ENCODE peak calls at places on chromosomes 4 and X, in ten cellular contexts. M is suprapubic skin, J is stomach, C is right lobe of liver, D is ovary, F is thyroid gland, R is vagina, Q is breast epithelium, P is tibial nerve, K is spleen. S is an unnamed sample. For H3K9me3, the result is how much of the 10 kb centered on the place peaks cover.

GRCh38 chr4:43564601-43565000 is 672.1 kb downstream of the GRXCR1 start:
- DNase-seq in P (no peak), Q (no peak), M (no peak), D (no peak), C (no peak), F (no peak), R (no peak), K (no peak), J (no peak), S (no peak)

GRCh38 chr4:185811509-185812364 is at the start of gene SORBS2:
- DNase-seq in K (peak), Q (peak), D (no peak), M (no peak), F (peak), P (no peak), J (peak), R (no peak), C (peak), S (no peak)

GRCh38 chr4:132614682-132615081 is 534.4 kb upstream of the PCDH10 start:
- DNase-seq in F (no peak), P (no peak), M (no peak), K (no peak), J (no peak), R (no peak), C (no peak), D (no peak), Q (no peak), S (no peak)

GRCh38 chrX:65731684-65732289 is 64.3 kb downstream of the MSN start:
- DNase-seq in R (no peak), C (no peak), F (no peak), P (no peak), K (no peak), J (no peak), M (no peak), D (no peak), Q (no peak), S (no peak)

GRCh38 chrX:105694839-105695238 is 127.5 kb upstream of the NRK start:
- DNase-seq in Q (no peak), R (no peak), P (no peak), J (no peak), K (no peak), M (no peak), D (no peak), C (no peak), F (no peak), S (no peak)

GRCh38 chr4:100190643-100191600 is 654 bp upstream of the DDIT4L start:
- DNase-seq in J (no peak), R (no peak), D (peak), Q (no peak), K (no peak), F (peak), C (no peak), M (no peak), P (no peak), S (no peak)

GRCh38 chr4:148737071-148737470 is 294.9 kb upstream of the NR3C2 start:
- DNase-seq in M (no peak), C (no peak), K (no peak), F (peak), R (no peak), P (no peak), J (no peak), Q (no peak), D (no peak), S (no peak)

GRCh38 chr4:25343671-25344070 is 31.1 kb downstream of the ZCCHC4 start:
- DNase-seq in F (no peak), C (no peak), R (no peak), P (no peak), J (no peak), Q (no peak), M (no peak), D (no peak), K (no peak), S (no peak)

GRCh38 chr4:145481164-145481941 is at the start of gene SMAD1:
- DNase-seq in M (peak), D (peak), J (peak), F (peak), R (no peak), Q (peak), P (peak), C (peak), K (peak), S (peak)

GRCh38 chr4:168220893-168221292 is 97.7 kb downstream of the DDX60 start:
- DNase-seq in F (no peak), D (no peak), K (no peak), Q (no peak), P (no peak), R (no peak), M (no peak), J (no peak), C (no peak), S (no peak)

GRCh38 chr4:89752932-89753598 is 83.9 kb downstream of the SNCA start:
- DNase-seq in Q (no peak), C (no peak), R (peak), M (peak), F (peak), P (no peak), D (peak), K (no peak), J (no peak), S (no peak)

GRCh38 chr4:127069675-127070074 is 563.1 kb upstream of the INTU start:
- DNase-seq in Q (no peak), C (no peak), R (no peak), P (no peak), M (no peak), D (no peak), J (no peak), K (no peak), F (no peak), S (no peak)

GRCh38 chrX:130172127-130172834 is 519 bp downstream of the RAB33A start:
- DNase-seq in Q (no peak), D (no peak), C (no peak), M (no peak), F (no peak), R (no peak), K (peak), P (no peak), J (no peak), S (no peak)

GRCh38 chr4:153517159-153517558 is 51.0 kb downstream of the TMEM131L start:
- DNase-seq in R (no peak), K (no peak), M (no peak), F (no peak), D (no peak), C (no peak), P (no peak), J (no peak), Q (no peak), S (no peak)

GRCh38 chrX:69113723-69114122 is 51.5 kb downstream of the PJA1 start:
- DNase-seq in P (no peak), M (no peak), F (no peak), K (no peak), Q (no peak), R (no peak), J (no peak), D (no peak), C (no peak), S (no peak)

GRCh38 chr4:19729873-19730735 is 521.6 kb upstream of the SLIT2 start:
- DNase-seq in C (no peak), P (no peak), M (no peak), J (no peak), R (no peak), Q (no peak), F (no peak), K (no peak), D (no peak), S (no peak)

GRCh38 chr4:140641789-140642439 is 73.2 kb upstream of the UCP1 start:
- DNase-seq in M (no peak), C (peak), P (no peak), Q (peak), J (peak), F (no peak), D (peak), R (no peak), K (no peak), S (no peak)
- TF ChIP-seq POLR2A in M (no peak), C (no peak), P (no peak), Q (no peak), J (no peak), F (no peak), D (no peak), R (no peak), K (no peak), S (no peak)

GRCh38 chrX:104168127-104168526 is 1.9 kb downstream of the FAM199X start:
- DNase-seq in K (no peak), C (no peak), P (no peak), J (no peak), D (no peak), Q (no peak), F (no peak), M (no peak), R (no peak), S (no peak)
- H3K4me3 ChIP-seq in K (peak), C (no peak), P (peak), J (no peak), D (no peak), Q (peak), F (no peak), M (no peak), R (no peak), S (no peak)

GRCh38 chrX:47420264-47420663 is 49.9 kb downstream of the ZNF157 start:
- DNase-seq in D (no peak), F (no peak), M (no peak), C (no peak), P (no peak), R (no peak), Q (no peak), J (no peak), K (no peak), S (no peak)
- H3K9me3 ChIP-seq in D (under half), F (under half), M (under half), C (under half), P (under half), R (under half), Q (under half), J (under half), K (under half), S (under half)

DNA sequence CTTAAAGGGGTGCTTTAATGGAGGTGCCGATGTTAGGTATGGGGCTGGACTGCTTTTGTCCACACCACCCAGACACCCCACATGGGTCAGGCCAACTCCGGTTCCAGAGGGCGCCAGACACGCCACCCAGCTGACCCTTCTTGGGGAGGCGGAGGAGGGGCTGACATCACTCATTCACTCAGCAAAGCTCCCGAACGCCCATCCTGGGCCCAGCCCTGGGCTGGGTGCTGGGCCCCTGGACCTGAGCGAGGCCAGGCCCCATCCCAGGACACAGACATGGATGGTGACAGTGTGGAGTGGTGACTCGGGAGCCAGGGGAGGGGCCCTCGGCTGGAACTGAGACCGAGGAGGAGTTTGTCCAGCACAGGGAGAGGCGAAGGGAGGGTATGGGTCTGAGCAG is 28.1 kb downstream of the MAN2B2 start:
- DNase-seq in J (no peak), C (no peak), Q (no peak), R (no peak), D (no peak), P (no peak), M (no peak), K (no peak), F (no peak), S (no peak)
- TF ChIP-seq POLR2A in J (no peak), C (no peak), Q (no peak), R (no peak), D (no peak), P (no peak), M (no peak), K (no peak), F (no peak), S (no peak)

DNA sequence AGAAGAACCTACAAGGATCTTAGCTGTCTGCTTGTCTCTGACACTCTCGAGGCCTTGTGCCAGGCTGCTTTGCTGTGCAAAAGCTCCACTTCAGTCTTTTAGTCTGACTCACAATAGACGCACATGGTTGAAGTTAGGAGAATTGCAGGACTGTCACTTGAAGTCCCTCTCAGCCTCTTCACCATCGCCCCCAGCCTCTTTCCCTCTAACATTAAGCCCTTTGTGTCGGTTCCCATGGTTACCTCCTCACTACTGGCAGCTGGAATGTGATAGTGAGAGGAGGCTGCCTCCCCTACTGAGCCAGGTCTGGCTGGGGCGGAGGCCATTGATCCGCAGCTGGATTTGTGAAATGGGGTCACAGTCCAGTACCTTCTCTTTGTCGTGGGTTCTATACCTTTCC is 201.8 kb downstream of the SOWAHB start:
- DNase-seq in J (no peak), C (no peak), K (no peak), R (no peak), F (peak), D (no peak), Q (no peak), M (no peak), P (no peak), S (no peak)
- H3K4me3 ChIP-seq in J (no peak), C (no peak), K (no peak), R (no peak), F (no peak), D (no peak), Q (no peak), M (no peak), P (no peak), S (no peak)

DNA sequence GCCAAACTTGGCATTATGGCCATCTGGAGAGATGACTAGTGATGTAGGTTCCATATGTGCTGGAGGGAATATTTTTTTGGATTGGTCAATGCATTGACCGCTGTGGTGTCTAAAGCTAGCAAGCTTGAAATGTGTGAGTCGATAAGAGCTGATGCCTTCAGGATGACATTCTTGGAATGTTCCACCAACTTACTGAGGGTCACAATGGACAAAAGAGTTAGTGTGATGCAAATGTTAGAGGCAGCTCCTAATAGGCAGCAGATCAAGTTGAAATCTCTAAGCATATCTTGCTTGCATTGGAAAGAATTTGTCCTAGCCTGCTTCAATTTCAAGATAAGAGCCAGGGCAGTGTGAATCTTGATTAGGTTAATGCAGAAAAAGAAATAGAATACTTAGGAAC is 210.4 kb upstream of the AFF2 start:
- DNase-seq in P (no peak), Q (no peak), M (no peak), J (no peak), D (no peak), K (no peak), C (no peak), F (no peak), R (no peak), S (no peak)
- H3K9me3 ChIP-seq in P (under half), Q (under half), M (under half), J (under half), D (under half), K (under half), C (under half), F (under half), R (under half), S (under half)

DNA sequence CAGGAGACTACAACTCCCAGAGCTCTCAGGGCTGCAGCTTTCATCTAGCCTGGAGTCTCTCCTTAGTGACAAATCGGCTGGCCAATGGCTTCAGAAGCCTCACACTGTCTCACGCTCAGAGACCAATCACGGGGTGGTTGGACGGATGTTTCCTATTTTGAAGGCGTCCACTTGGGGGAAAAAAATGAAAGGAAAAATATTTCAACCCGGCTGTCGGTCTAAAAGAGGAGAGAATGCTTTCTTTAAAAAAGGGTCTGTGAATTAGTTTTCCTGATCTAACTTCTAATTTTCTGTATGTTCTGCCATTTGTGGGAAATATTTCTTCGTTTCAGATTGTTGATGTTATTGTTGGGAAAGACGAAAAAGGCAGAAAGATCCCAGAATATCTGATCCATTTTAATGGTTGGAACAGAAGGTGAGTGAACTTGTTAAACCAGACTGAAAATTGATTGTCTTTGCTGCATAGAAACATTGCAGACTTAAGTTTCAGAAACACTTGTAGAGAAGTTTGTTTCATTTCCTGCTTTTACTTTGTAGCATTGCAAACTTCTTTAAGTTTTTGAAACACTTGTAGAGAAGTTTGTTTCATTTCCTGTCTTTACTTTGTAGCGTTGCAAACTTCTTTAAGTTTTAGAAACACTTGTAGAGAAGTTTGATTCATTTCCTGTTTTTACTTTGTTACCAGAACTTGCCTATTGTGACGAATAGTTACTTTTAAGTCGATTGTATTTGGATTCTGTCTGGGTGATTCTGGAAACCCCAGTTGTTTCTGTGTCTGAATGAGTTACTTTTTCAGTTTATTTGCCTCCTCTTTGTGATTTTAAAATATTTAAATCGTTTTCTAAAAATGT is 1.6 kb downstream of the MSL3 start:
- DNase-seq in D (peak), K (no peak), F (peak), R (peak), P (peak), Q (peak), C (peak), J (peak), M (no peak), S (peak)
- TF ChIP-seq POLR2A in D (no peak), K (no peak), F (peak), R (no peak), P (no peak), Q (no peak), C (no peak), J (no peak), M (no peak), S (no peak)

DNA sequence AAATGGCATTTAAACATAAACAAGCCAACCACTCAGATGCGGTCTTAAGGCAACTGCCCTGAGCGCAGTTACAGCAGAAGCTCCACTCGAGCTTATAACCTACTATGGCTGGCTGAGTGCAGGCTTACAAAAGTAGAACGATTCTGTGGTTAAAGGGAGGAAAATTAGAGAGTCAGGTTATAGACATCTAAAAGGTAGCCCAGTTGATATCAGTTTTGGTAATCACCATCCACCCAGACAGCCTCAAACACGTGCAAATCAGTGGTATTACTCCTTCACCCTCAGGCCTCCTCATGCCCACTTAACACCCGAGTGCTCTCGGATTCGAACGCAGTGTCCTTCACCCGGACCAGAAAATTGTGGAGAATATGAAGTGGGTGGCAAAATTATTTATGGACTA is 3.1 kb downstream of the LEF1 start:
- DNase-seq in R (no peak), P (no peak), K (no peak), M (no peak), Q (no peak), J (no peak), C (no peak), F (no peak), D (no peak), S (no peak)
- H3K4me3 ChIP-seq in R (peak), P (peak), K (peak), M (peak), Q (peak), J (no peak), C (no peak), F (no peak), D (no peak), S (no peak)